ENCODE peak calls at places on chromosome 10, in ten cellular contexts. One of them, this sample, is unnamed.

GRCh38 chr10:43809211-43809930 is 160.7 kb upstream of the ZNF32 start:
- DNase-seq in gastrocnemius medialis: no peak
- DNase-seq in esophagus muscularis mucosa: peak; percentile 60
- DNase-seq in IMR-90: peak; percentile 93
- DNase-seq in tibial artery: peak; percentile 76
- DNase-seq in Peyer's patch: no peak
- DNase-seq in adrenal gland: no peak
- DNase-seq in stomach: no peak
- DNase-seq in PC-3: peak; percentile 36
- DNase-seq in breast epithelium: no peak
- DNase-seq in this sample: no peak

GRCh38 chr10:48234807-48235206 is 39.7 kb downstream of the FRMPD2 start:
- DNase-seq in gastrocnemius medialis: no peak
- DNase-seq in PC-3: no peak
- DNase-seq in stomach: no peak
- DNase-seq in tibial artery: no peak
- DNase-seq in adrenal gland: no peak
- DNase-seq in breast epithelium: no peak
- DNase-seq in IMR-90: no peak
- DNase-seq in esophagus muscularis mucosa: no peak
- DNase-seq in Peyer's patch: no peak
- DNase-seq in this sample: no peak

GRCh38 chr10:29998142-29998808 is 61.1 kb downstream of the JCAD start:
- DNase-seq in esophagus muscularis mucosa: no peak
- DNase-seq in tibial artery: peak; percentile 87
- DNase-seq in PC-3: peak; percentile 83
- DNase-seq in Peyer's patch: peak; percentile 56
- DNase-seq in adrenal gland: peak; percentile 83
- DNase-seq in stomach: peak; percentile 80
- DNase-seq in gastrocnemius medialis: peak; percentile 86
- DNase-seq in breast epithelium: peak; percentile 66
- DNase-seq in IMR-90: peak; percentile 82
- DNase-seq in this sample: peak; percentile 36

GRCh38 chr10:6625428-6625827 is 45.4 kb upstream of the PRKCQ start:
- DNase-seq in PC-3: no peak
- DNase-seq in stomach: no peak
- DNase-seq in Peyer's patch: no peak
- DNase-seq in IMR-90: no peak
- DNase-seq in adrenal gland: no peak
- DNase-seq in tibial artery: no peak
- DNase-seq in gastrocnemius medialis: no peak
- DNase-seq in breast epithelium: no peak
- DNase-seq in esophagus muscularis mucosa: peak; percentile 50
- DNase-seq in this sample: no peak

GRCh38 chr10:8050561-8051108 is 3.9 kb upstream of the GATA3 start:
- DNase-seq in Peyer's patch: no peak
- DNase-seq in breast epithelium: no peak
- DNase-seq in PC-3: peak; percentile 75
- DNase-seq in tibial artery: peak; percentile 49
- DNase-seq in gastrocnemius medialis: no peak
- DNase-seq in adrenal gland: no peak
- DNase-seq in IMR-90: peak; percentile 18
- DNase-seq in esophagus muscularis mucosa: no peak
- DNase-seq in stomach: peak; percentile 42
- DNase-seq in this sample: peak; percentile 56

GRCh38 chr10:72235544-72236279 is 19.6 kb upstream of the ASCC1 start:
- DNase-seq in Peyer's patch: no peak
- DNase-seq in stomach: no peak
- DNase-seq in IMR-90: no peak
- DNase-seq in tibial artery: peak; percentile 31
- DNase-seq in breast epithelium: no peak
- DNase-seq in esophagus muscularis mucosa: no peak
- DNase-seq in PC-3: no peak
- DNase-seq in adrenal gland: no peak
- DNase-seq in gastrocnemius medialis: peak; percentile 53
- DNase-seq in this sample: no peak

GRCh38 chr10:23439920-23440875 is 1.3 kb downstream of the OTUD1 start:
- DNase-seq in PC-3: peak; percentile 53
- DNase-seq in adrenal gland: peak; percentile 38
- DNase-seq in gastrocnemius medialis: peak; percentile 25
- DNase-seq in Peyer's patch: peak; percentile 30
- DNase-seq in breast epithelium: no peak
- DNase-seq in IMR-90: peak; percentile 37
- DNase-seq in tibial artery: peak; percentile 64
- DNase-seq in stomach: peak; percentile 31
- DNase-seq in esophagus muscularis mucosa: no peak
- DNase-seq in this sample: peak; percentile 9

GRCh38 chr10:131943021-131943814 is 38.5 kb downstream of the BNIP3 start:
- DNase-seq in esophagus muscularis mucosa: no peak
- DNase-seq in breast epithelium: no peak
- DNase-seq in IMR-90: no peak
- DNase-seq in Peyer's patch: no peak
- DNase-seq in stomach: peak; percentile 29
- DNase-seq in adrenal gland: peak; percentile 77
- DNase-seq in tibial artery: no peak
- DNase-seq in gastrocnemius medialis: no peak
- DNase-seq in PC-3: peak; percentile 20
- DNase-seq in this sample: peak; percentile 15

GRCh38 chr10:63318491-63318890 is 147.3 kb downstream of the JMJD1C start:
- DNase-seq in IMR-90: no peak
- DNase-seq in gastrocnemius medialis: no peak
- DNase-seq in Peyer's patch: no peak
- DNase-seq in adrenal gland: no peak
- DNase-seq in PC-3: no peak
- DNase-seq in tibial artery: no peak
- DNase-seq in stomach: no peak
- DNase-seq in breast epithelium: no peak
- DNase-seq in esophagus muscularis mucosa: no peak
- DNase-seq in this sample: no peak

GRCh38 chr10:7260412-7260900 is 150.4 kb downstream of the SFMBT2 start:
- DNase-seq in IMR-90: peak; percentile 86
- DNase-seq in Peyer's patch: peak; percentile 35
- DNase-seq in gastrocnemius medialis: peak; percentile 93
- DNase-seq in adrenal gland: peak; percentile 96
- DNase-seq in stomach: no peak
- DNase-seq in PC-3: peak; percentile 78
- DNase-seq in esophagus muscularis mucosa: peak; percentile 96
- DNase-seq in breast epithelium: no peak
- DNase-seq in tibial artery: peak; percentile 83
- DNase-seq in this sample: peak; percentile 72

GRCh38 chr10:34655286-34656170 is 159.6 kb downstream of the PARD3 start:
- DNase-seq in Peyer's patch: no peak
- DNase-seq in tibial artery: no peak
- DNase-seq in IMR-90: peak; percentile 75
- DNase-seq in breast epithelium: no peak
- DNase-seq in PC-3: peak; percentile 100
- DNase-seq in stomach: peak; percentile 43
- DNase-seq in gastrocnemius medialis: no peak
- DNase-seq in adrenal gland: peak; percentile 69
- DNase-seq in esophagus muscularis mucosa: no peak
- DNase-seq in this sample: no peak

DNA sequence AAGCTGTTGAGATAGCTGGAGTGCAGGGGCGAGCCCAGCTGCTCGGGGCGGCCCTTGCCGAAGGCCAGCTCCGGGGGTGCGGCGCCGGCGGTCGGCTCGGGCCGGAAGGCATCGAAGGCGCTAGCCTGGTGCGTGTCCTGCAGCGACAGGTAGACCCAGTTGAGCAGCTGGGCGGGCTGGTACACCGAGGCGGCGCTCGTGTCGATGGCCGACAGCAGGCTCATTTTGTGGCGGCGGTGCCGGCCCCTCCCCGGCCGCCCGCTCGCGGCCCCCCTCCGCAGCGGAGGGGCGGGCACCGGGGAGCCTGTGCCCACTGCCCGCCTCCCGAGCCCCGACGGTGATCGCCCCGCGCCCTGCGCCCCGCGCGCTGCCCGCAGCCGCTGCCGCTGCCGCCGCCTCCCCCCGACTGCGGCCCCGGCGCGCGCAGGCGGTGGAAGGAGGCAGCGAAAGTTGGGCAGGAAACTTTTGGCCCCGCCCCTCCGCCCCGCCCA is at the start of gene ZCCHC24:
- DNase-seq in PC-3: peak; percentile 89
- DNase-seq in IMR-90: no peak
- DNase-seq in stomach: peak; percentile 65
- DNase-seq in Peyer's patch: peak; percentile 54
- DNase-seq in adrenal gland: peak; percentile 60
- DNase-seq in breast epithelium: no peak
- DNase-seq in esophagus muscularis mucosa: no peak
- DNase-seq in gastrocnemius medialis: peak; percentile 57
- DNase-seq in tibial artery: peak; percentile 80
- DNase-seq in this sample: peak; percentile 50
- H3K4me1 ChIP-seq in PC-3: peaks cover 60% of the 10 kb centered on the region
- H3K4me1 ChIP-seq in IMR-90: peaks cover 32% of the 10 kb centered on the region
- H3K4me1 ChIP-seq in stomach: peaks cover 61% of the 10 kb centered on the region
- H3K4me1 ChIP-seq in Peyer's patch: peaks cover 8% of the 10 kb centered on the region
- H3K4me1 ChIP-seq in adrenal gland: no peaks in the 10 kb centered on the region
- H3K4me1 ChIP-seq in breast epithelium: peaks cover 6% of the 10 kb centered on the region
- H3K4me1 ChIP-seq in esophagus muscularis mucosa: peaks cover 36% of the 10 kb centered on the region
- H3K4me1 ChIP-seq in gastrocnemius medialis: peaks cover 70% of the 10 kb centered on the region
- H3K4me1 ChIP-seq in tibial artery: peaks cover 32% of the 10 kb centered on the region
- H3K4me1 ChIP-seq in this sample: peaks cover 24% of the 10 kb centered on the region

GRCh38 chr10:112643600-112643999 is 196.6 kb downstream of the VTI1A start:
- DNase-seq in Peyer's patch: no peak
- DNase-seq in adrenal gland: no peak
- DNase-seq in gastrocnemius medialis: no peak
- DNase-seq in IMR-90: no peak
- DNase-seq in stomach: no peak
- DNase-seq in tibial artery: no peak
- DNase-seq in breast epithelium: no peak
- DNase-seq in esophagus muscularis mucosa: no peak
- DNase-seq in PC-3: no peak
- DNase-seq in this sample: no peak
- H3K27ac ChIP-seq in Peyer's patch: no peak overlapping the region
- H3K27ac ChIP-seq in adrenal gland: no peak overlapping the region
- H3K27ac ChIP-seq in gastrocnemius medialis: no peak overlapping the region
- H3K27ac ChIP-seq in IMR-90: no peak overlapping the region
- H3K27ac ChIP-seq in stomach: no peak overlapping the region
- H3K27ac ChIP-seq in tibial artery: no peak overlapping the region
- H3K27ac ChIP-seq in breast epithelium: no peak overlapping the region
- H3K27ac ChIP-seq in esophagus muscularis mucosa: no peak overlapping the region
- H3K27ac ChIP-seq in PC-3: no peak overlapping the region
- H3K27ac ChIP-seq in this sample: no peak overlapping the region

GRCh38 chr10:114648368-114648767 is 9.7 kb downstream of the ABLIM1 start:
- DNase-seq in breast epithelium: no peak
- DNase-seq in tibial artery: no peak
- DNase-seq in gastrocnemius medialis: no peak
- DNase-seq in PC-3: peak; percentile 46
- DNase-seq in esophagus muscularis mucosa: no peak
- DNase-seq in adrenal gland: peak; percentile 85
- DNase-seq in IMR-90: peak; percentile 94
- DNase-seq in Peyer's patch: no peak
- DNase-seq in stomach: no peak
- DNase-seq in this sample: no peak

GRCh38 chr10:114645729-114646128 is 12.3 kb downstream of the ABLIM1 start:
- DNase-seq in stomach: no peak
- DNase-seq in adrenal gland: no peak
- DNase-seq in gastrocnemius medialis: no peak
- DNase-seq in esophagus muscularis mucosa: no peak
- DNase-seq in Peyer's patch: no peak
- DNase-seq in breast epithelium: no peak
- DNase-seq in tibial artery: no peak
- DNase-seq in PC-3: no peak
- DNase-seq in IMR-90: no peak
- DNase-seq in this sample: no peak

GRCh38 chr10:114649217-114649906 is 8.7 kb downstream of the ABLIM1 start:
- DNase-seq in tibial artery: no peak
- DNase-seq in PC-3: no peak
- DNase-seq in breast epithelium: no peak
- DNase-seq in adrenal gland: no peak
- DNase-seq in Peyer's patch: no peak
- DNase-seq in gastrocnemius medialis: no peak
- DNase-seq in esophagus muscularis mucosa: no peak
- DNase-seq in stomach: no peak
- DNase-seq in IMR-90: no peak
- DNase-seq in this sample: no peak

GRCh38 chr10:114647545-114648138 is 10.4 kb downstream of the ABLIM1 start:
- DNase-seq in Peyer's patch: no peak
- DNase-seq in breast epithelium: no peak
- DNase-seq in PC-3: no peak
- DNase-seq in stomach: no peak
- DNase-seq in IMR-90: peak; percentile 41
- DNase-seq in tibial artery: no peak
- DNase-seq in esophagus muscularis mucosa: no peak
- DNase-seq in adrenal gland: peak; percentile 54
- DNase-seq in gastrocnemius medialis: no peak
- DNase-seq in this sample: no peak

GRCh38 chr10:114646426-114646825 is 11.6 kb downstream of the ABLIM1 start:
- DNase-seq in gastrocnemius medialis: no peak
- DNase-seq in esophagus muscularis mucosa: no peak
- DNase-seq in adrenal gland: no peak
- DNase-seq in IMR-90: no peak
- DNase-seq in PC-3: no peak
- DNase-seq in stomach: no peak
- DNase-seq in breast epithelium: no peak
- DNase-seq in Peyer's patch: no peak
- DNase-seq in tibial artery: no peak
- DNase-seq in this sample: no peak
- H3K4me1 ChIP-seq in gastrocnemius medialis: peaks cover 7% of the 10 kb centered on the region
- H3K4me1 ChIP-seq in esophagus muscularis mucosa: peaks cover 36% of the 10 kb centered on the region
- H3K4me1 ChIP-seq in adrenal gland: peaks cover 43% of the 10 kb centered on the region
- H3K4me1 ChIP-seq in IMR-90: peaks cover 5% of the 10 kb centered on the region
- H3K4me1 ChIP-seq in PC-3: peaks cover 22% of the 10 kb centered on the region
- H3K4me1 ChIP-seq in stomach: peaks cover 24% of the 10 kb centered on the region
- H3K4me1 ChIP-seq in breast epithelium: no peaks in the 10 kb centered on the region
- H3K4me1 ChIP-seq in Peyer's patch: no peaks in the 10 kb centered on the region
- H3K4me1 ChIP-seq in tibial artery: no peaks in the 10 kb centered on the region
- H3K4me1 ChIP-seq in this sample: no peaks in the 10 kb centered on the region

GRCh38 chr10:97517096-97517750 is 18.5 kb downstream of the UBTD1 start:
- DNase-seq in PC-3: no peak
- DNase-seq in IMR-90: no peak
- DNase-seq in tibial artery: no peak
- DNase-seq in adrenal gland: no peak
- DNase-seq in gastrocnemius medialis: no peak
- DNase-seq in stomach: no peak
- DNase-seq in esophagus muscularis mucosa: no peak
- DNase-seq in Peyer's patch: no peak
- DNase-seq in breast epithelium: no peak
- DNase-seq in this sample: no peak
- H3K27ac ChIP-seq in PC-3: peak overlapping the region; percentile 61
- H3K27ac ChIP-seq in IMR-90: no peak overlapping the region
- H3K27ac ChIP-seq in tibial artery: peak overlapping the region; percentile 14
- H3K27ac ChIP-seq in adrenal gland: peak overlapping the region; percentile 34
- H3K27ac ChIP-seq in gastrocnemius medialis: no peak overlapping the region
- H3K27ac ChIP-seq in stomach: no peak overlapping the region
- H3K27ac ChIP-seq in esophagus muscularis mucosa: no peak overlapping the region
- H3K27ac ChIP-seq in Peyer's patch: no peak overlapping the region
- H3K27ac ChIP-seq in breast epithelium: peak overlapping the region; percentile 54
- H3K27ac ChIP-seq in this sample: no peak overlapping the region